ENCODE peak calls at places on chromosomes 11 and 22, in five cellular contexts. One of them, this sample, is unnamed.

GRCh38 chr11:90737328-90738050 is 514.6 kb upstream of the CHORDC1 start:
- DNase-seq in uterus: no peak
- DNase-seq in thyroid gland: no peak
- DNase-seq in IMR-90: no peak
- DNase-seq in fibroblast of mammary gland: no peak
- DNase-seq in this sample: no peak

GRCh38 chr22:45006873-45007246 is 2.9 kb downstream of the PHF21B start:
- DNase-seq in uterus: peak
- DNase-seq in thyroid gland: peak
- DNase-seq in fibroblast of mammary gland: no peak
- DNase-seq in IMR-90: no peak
- DNase-seq in this sample: no peak

GRCh38 chr22:35641494-35642120 is 6.6 kb upstream of the APOL6 start:
- DNase-seq in IMR-90: no peak
- DNase-seq in uterus: no peak
- DNase-seq in thyroid gland: no peak
- DNase-seq in fibroblast of mammary gland: no peak
- DNase-seq in this sample: no peak

GRCh38 chr11:128509990-128510389 is 77.4 kb downstream of the ETS1 start:
- DNase-seq in uterus: no peak
- DNase-seq in IMR-90: peak
- DNase-seq in thyroid gland: no peak
- DNase-seq in fibroblast of mammary gland: peak
- DNase-seq in this sample: no peak

GRCh38 chr22:41668971-41669911 is 19.4 kb downstream of the SNU13 start:
- DNase-seq in thyroid gland: no peak
- DNase-seq in IMR-90: peak
- DNase-seq in fibroblast of mammary gland: peak
- DNase-seq in uterus: no peak
- DNase-seq in this sample: no peak

GRCh38 chr11:125423247-125423849 is 72.7 kb downstream of the FEZ1 start:
- DNase-seq in thyroid gland: no peak
- DNase-seq in IMR-90: no peak
- DNase-seq in uterus: no peak
- DNase-seq in fibroblast of mammary gland: no peak
- DNase-seq in this sample: no peak

GRCh38 chr11:124086447-124086846 is 28.8 kb upstream of the VWA5A start:
- DNase-seq in fibroblast of mammary gland: no peak
- DNase-seq in thyroid gland: no peak
- DNase-seq in uterus: no peak
- DNase-seq in IMR-90: no peak
- DNase-seq in this sample: no peak

GRCh38 chr11:35146074-35146521 is 7.1 kb downstream of the CD44 start:
- DNase-seq in uterus: no peak
- DNase-seq in fibroblast of mammary gland: no peak
- DNase-seq in thyroid gland: no peak
- DNase-seq in IMR-90: no peak
- DNase-seq in this sample: peak

GRCh38 chr22:47018010-47018910 is 255.8 kb downstream of the TBC1D22A start:
- DNase-seq in fibroblast of mammary gland: no peak
- DNase-seq in thyroid gland: no peak
- DNase-seq in uterus: no peak
- DNase-seq in IMR-90: no peak
- DNase-seq in this sample: no peak

GRCh38 chr22:17199131-17199731 is 20.0 kb downstream of the ADA2 start:
- DNase-seq in fibroblast of mammary gland: peak
- DNase-seq in IMR-90: peak
- DNase-seq in thyroid gland: peak
- DNase-seq in uterus: peak
- DNase-seq in this sample: no peak

GRCh38 chr22:48459859-48460823 is 1367.5 kb downstream of the BRD1 start:
- DNase-seq in IMR-90: no peak
- DNase-seq in thyroid gland: no peak
- DNase-seq in fibroblast of mammary gland: no peak
- DNase-seq in uterus: no peak
- DNase-seq in this sample: no peak

GRCh38 chr22:21067075-21067900 is 21.5 kb downstream of the LRRC74B start:
- DNase-seq in uterus: no peak
- DNase-seq in IMR-90: no peak
- DNase-seq in thyroid gland: no peak
- DNase-seq in fibroblast of mammary gland: no peak
- DNase-seq in this sample: no peak

GRCh38 chr22:18085188-18085587 is 7.4 kb downstream of the PEX26 start:
- DNase-seq in uterus: no peak
- DNase-seq in IMR-90: peak
- DNase-seq in fibroblast of mammary gland: peak
- DNase-seq in thyroid gland: no peak
- DNase-seq in this sample: no peak

GRCh38 chr22:27110985-27111451 is 453.6 kb downstream of the MIAT start:
- DNase-seq in thyroid gland: no peak
- DNase-seq in uterus: no peak
- DNase-seq in fibroblast of mammary gland: no peak
- DNase-seq in IMR-90: peak
- DNase-seq in this sample: no peak

GRCh38 chr22:18088825-18089568 is 11.2 kb downstream of the PEX26 start:
- DNase-seq in fibroblast of mammary gland: no peak
- DNase-seq in thyroid gland: peak
- DNase-seq in uterus: no peak
- DNase-seq in IMR-90: no peak
- DNase-seq in this sample: peak

GRCh38 chr22:24412274-24412673 is 15.1 kb upstream of the ADORA2A start:
- DNase-seq in fibroblast of mammary gland: no peak
- DNase-seq in uterus: no peak
- DNase-seq in IMR-90: no peak
- DNase-seq in thyroid gland: no peak
- DNase-seq in this sample: no peak

GRCh38 chr22:36741204-36741793 is 34.6 kb downstream of the IFT27 start:
- DNase-seq in thyroid gland: no peak
- DNase-seq in uterus: no peak
- DNase-seq in IMR-90: no peak
- DNase-seq in fibroblast of mammary gland: peak
- DNase-seq in this sample: no peak

GRCh38 chr22:50600541-50600940 is at the start of gene MAPK8IP2:
- DNase-seq in fibroblast of mammary gland: no peak
- DNase-seq in thyroid gland: peak
- DNase-seq in IMR-90: no peak
- DNase-seq in uterus: no peak
- DNase-seq in this sample: no peak

GRCh38 chr11:124878497-124879228 is 13.4 kb downstream of the ROBO3 start:
- DNase-seq in uterus: no peak
- DNase-seq in IMR-90: no peak
- DNase-seq in thyroid gland: no peak
- DNase-seq in fibroblast of mammary gland: no peak
- DNase-seq in this sample: no peak

GRCh38 chr22:48951836-48952235 is 875.8 kb downstream of the BRD1 start:
- DNase-seq in uterus: no peak
- DNase-seq in IMR-90: no peak
- DNase-seq in fibroblast of mammary gland: no peak
- DNase-seq in thyroid gland: no peak
- DNase-seq in this sample: no peak

GRCh38 chr22:39663751-39664150 is 93.2 kb downstream of the CACNA1I start:
- DNase-seq in fibroblast of mammary gland: no peak
- DNase-seq in uterus: no peak
- DNase-seq in thyroid gland: no peak
- DNase-seq in IMR-90: no peak
- DNase-seq in this sample: no peak

GRCh38 chr11:118915941-118916841 is 9.5 kb downstream of the BCL9L start:
- DNase-seq in thyroid gland: no peak
- DNase-seq in fibroblast of mammary gland: no peak
- DNase-seq in IMR-90: no peak
- DNase-seq in uterus: no peak
- DNase-seq in this sample: no peak

GRCh38 chr11:118918686-118919280 is 6.9 kb downstream of the BCL9L start:
- DNase-seq in fibroblast of mammary gland: peak
- DNase-seq in thyroid gland: no peak
- DNase-seq in IMR-90: peak
- DNase-seq in uterus: no peak
- DNase-seq in this sample: no peak

GRCh38 chr11:118916842-118917388 is 8.8 kb downstream of the BCL9L start:
- DNase-seq in fibroblast of mammary gland: peak
- DNase-seq in IMR-90: peak
- DNase-seq in uterus: peak
- DNase-seq in thyroid gland: peak
- DNase-seq in this sample: no peak

GRCh38 chr11:118918128-118918685 is 7.5 kb downstream of the BCL9L start:
- DNase-seq in IMR-90: peak
- DNase-seq in uterus: peak
- DNase-seq in fibroblast of mammary gland: peak
- DNase-seq in thyroid gland: peak
- DNase-seq in this sample: no peak

DNA sequence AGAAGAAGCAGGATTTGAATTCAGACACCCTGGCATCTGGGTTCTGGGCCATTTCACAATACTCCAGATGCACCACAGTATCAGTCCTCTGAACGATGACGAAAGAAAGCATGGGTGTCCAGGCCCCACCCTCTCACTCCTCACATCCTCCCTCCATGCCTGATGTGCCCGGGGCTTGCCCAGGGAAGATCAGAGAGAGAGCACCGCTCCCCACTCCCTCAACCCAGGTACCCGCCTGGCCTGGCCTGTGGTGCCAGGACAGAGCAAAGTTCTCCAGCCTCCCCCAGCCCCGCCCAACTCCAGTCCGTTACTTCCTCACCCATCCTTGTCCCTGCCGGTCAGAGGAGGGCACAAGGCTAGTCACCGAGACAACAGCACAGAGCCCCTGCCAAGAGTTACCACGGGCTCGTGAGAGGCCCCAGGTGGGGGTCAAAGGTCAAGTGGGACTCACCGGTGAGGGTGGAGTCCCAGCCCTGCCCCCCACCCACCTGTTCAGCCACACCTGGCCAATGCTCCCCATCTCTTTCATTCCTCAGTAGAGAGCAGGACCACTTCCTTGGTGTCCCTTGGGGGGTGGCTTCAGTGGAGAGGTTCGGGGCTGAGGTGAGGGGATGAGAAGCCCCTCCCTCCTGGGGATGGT is 8.1 kb downstream of the BCL9L start:
- DNase-seq in thyroid gland: peak
- DNase-seq in fibroblast of mammary gland: peak
- DNase-seq in uterus: peak
- DNase-seq in IMR-90: peak
- DNase-seq in this sample: no peak
- H3K4me3 ChIP-seq in thyroid gland: no peak
- H3K4me3 ChIP-seq in fibroblast of mammary gland: peak
- H3K4me3 ChIP-seq in uterus: peak
- H3K4me3 ChIP-seq in IMR-90: no peak
- H3K4me3 ChIP-seq in this sample: no peak

DNA sequence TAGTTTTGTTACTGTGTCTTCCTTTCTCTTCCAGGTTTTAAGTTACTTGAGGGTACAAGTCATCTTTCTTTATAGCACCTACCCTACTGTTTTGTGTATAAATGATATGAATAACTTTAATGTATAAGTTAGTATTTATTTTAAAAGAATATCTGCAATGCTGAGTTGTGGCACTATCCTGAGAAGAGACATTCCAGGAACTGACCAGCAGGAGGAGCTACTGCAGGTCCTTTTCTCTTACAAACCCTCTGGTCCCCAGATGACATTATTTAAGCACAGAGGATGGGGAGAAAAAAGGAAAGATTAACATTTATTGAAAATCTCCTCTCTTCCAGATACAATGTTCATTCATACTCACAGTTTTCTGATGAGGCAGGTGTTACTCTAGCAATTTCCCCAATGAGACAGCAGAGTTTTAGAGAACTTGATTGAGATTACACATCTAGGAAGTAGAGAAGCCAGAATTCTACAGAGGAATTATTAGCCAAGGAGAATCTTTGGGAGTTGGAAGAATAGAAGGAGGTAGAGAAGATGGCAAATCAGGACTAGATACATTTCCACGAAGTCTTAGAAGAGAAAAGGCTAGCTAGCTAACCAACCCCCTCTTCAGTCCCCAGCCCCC is 541.2 kb upstream of the API5 start:
- DNase-seq in uterus: no peak
- DNase-seq in thyroid gland: peak
- DNase-seq in IMR-90: no peak
- DNase-seq in fibroblast of mammary gland: peak
- DNase-seq in this sample: peak
- TF ChIP-seq CTCF in uterus: peak
- TF ChIP-seq CTCF in thyroid gland: no peak
- TF ChIP-seq CTCF in IMR-90: peak
- TF ChIP-seq CTCF in fibroblast of mammary gland: peak
- TF ChIP-seq CTCF in this sample: peak

DNA sequence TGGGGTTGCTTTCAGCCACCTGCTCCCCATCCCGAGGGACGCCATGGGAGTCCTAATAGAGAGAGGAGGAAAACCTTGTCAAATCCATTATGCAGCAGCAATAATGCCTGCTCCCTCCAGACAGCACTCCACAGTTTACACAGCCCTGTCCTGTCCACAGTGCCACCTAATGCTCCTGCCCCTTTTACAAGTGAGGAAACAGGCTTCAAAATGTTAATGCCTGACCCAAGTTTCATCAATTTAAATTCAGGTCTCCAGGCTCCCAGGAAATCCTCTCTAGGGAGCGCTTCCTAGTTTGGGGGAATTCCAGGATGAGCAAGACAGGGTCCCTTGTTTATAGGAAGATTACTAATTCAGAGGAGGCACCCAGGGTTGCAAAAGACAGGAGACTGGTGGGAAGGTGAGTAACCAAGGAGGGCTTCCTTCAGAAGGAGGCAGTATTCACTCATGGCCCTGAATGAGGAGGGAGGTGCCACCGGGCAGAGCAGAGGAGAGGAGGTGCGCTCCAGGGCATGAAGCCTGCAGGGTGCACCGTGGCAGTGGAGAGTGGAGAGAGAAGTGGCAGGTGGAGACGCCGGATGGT is 1.5 kb downstream of the TMEM132A start:
- DNase-seq in uterus: no peak
- DNase-seq in IMR-90: peak
- DNase-seq in fibroblast of mammary gland: peak
- DNase-seq in thyroid gland: no peak
- DNase-seq in this sample: no peak
- H3K4me3 ChIP-seq in uterus: no peak
- H3K4me3 ChIP-seq in IMR-90: peak
- H3K4me3 ChIP-seq in fibroblast of mammary gland: no peak
- H3K4me3 ChIP-seq in thyroid gland: no peak
- H3K4me3 ChIP-seq in this sample: no peak

DNA sequence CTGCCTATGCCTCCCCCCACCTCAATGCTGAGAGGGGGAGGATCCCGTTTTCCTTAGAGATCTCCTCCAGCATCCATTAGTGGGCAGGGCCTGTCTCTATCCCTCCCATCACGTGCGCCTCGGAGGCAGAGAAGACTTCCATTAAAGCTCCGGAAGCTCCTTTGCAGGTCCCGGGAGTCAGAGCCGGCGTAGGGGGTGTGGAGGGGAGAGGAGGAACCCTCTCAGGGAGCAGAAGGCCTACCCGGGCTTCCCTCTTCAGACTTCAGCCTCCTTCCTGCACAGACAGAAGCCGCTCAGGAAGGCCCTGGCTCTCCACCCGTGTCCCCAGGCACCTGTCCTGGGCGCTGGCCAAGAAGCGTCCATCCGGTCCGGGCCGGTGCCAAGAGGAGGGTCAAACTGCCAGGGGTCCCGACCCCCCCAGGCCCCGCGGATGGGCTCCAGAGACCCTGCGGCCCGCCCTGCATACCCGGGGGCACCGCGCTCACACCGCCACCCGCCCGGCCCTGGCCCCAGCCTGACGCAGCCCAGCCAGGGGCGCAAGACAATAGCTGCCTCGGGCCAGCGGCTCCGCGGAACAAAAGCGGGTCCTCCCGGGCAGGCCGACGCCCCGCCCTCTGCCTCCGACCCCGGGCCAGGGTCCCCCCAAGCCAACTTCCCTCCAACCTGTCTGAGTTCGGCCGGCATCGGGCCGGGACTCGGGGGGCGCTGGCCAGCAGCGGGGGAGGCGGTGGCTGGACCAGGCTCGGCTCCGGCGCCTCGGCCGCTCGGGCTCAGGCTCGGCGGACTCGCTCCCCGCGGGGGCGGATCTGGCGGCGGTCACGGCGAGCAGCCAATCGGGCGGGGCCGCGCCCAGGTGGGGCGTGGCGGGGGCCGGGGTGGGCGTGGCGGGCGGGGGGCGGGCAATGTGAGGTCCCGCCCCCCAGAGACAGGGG is 29.9 kb downstream of the ARVCF start:
- DNase-seq in fibroblast of mammary gland: peak
- DNase-seq in thyroid gland: peak
- DNase-seq in IMR-90: peak
- DNase-seq in uterus: peak
- DNase-seq in this sample: no peak
- TF ChIP-seq CTCF in fibroblast of mammary gland: no peak
- TF ChIP-seq CTCF in thyroid gland: no peak
- TF ChIP-seq CTCF in IMR-90: no peak
- TF ChIP-seq CTCF in uterus: no peak
- TF ChIP-seq CTCF in this sample: no peak

This sample was measured in GM12864.